ENCODE peak calls at places on chromosomes 6 and 20, in five cellular contexts. W, Q, T, A and M are unnamed samples.
A peak's percentile ranks its signal among the peaks of the same experiment; 100 is the strongest.

GRCh38 chr6:139109558-139109957 is 25.3 kb upstream of the HECA start:
- DNase-seq in W (no peak), Q (peak; percentile 55), T (peak; percentile 41), A (no peak), M (no peak)

GRCh38 chr6:92701425-92702096 is 717.8 kb downstream of the EPHA7 start:
- DNase-seq in W (no peak), Q (no peak), T (no peak), A (no peak), M (no peak)

GRCh38 chr6:33758807-33759206 is 12.1 kb upstream of the IP6K3 start:
- DNase-seq in W (no peak), Q (no peak), T (no peak), A (no peak), M (no peak)

GRCh38 chr6:56549014-56549413 is 93.7 kb downstream of the DST start:
- DNase-seq in W (no peak), Q (no peak), T (no peak), A (no peak), M (no peak)

GRCh38 chr20:41307021-41307420 is 10.5 kb downstream of the ZHX3 start:
- DNase-seq in W (no peak), Q (no peak), T (no peak), A (no peak), M (no peak)

GRCh38 chr6:99637629-99638028 is 31.0 kb downstream of the PRDM13 start:
- DNase-seq in W (no peak), Q (no peak), T (no peak), A (no peak), M (no peak)

GRCh38 chr6:128882991-128883571 is at the start of gene LAMA2:
- DNase-seq in W (no peak), Q (peak; percentile 87), T (peak; percentile 84), A (no peak), M (no peak)

GRCh38 chr6:35955521-35955920 is 34.6 kb upstream of the SRPK1 start:
- DNase-seq in W (no peak), Q (no peak), T (no peak), A (no peak), M (no peak)

GRCh38 chr6:149246691-149247384 is 70.7 kb upstream of the TAB2 start:
- DNase-seq in W (peak; percentile 73), Q (no peak), T (no peak), A (no peak), M (peak; percentile 60)

GRCh38 chr6:70124882-70125535 is 177.9 kb downstream of the COL9A1 start:
- DNase-seq in W (no peak), Q (peak; percentile 20), T (peak; percentile 65), A (no peak), M (no peak)

GRCh38 chr6:135423649-135424128 is 73.9 kb downstream of the AHI1 start:
- DNase-seq in W (peak; percentile 42), Q (peak; percentile 56), T (peak; percentile 53), A (no peak), M (peak; percentile 44)

GRCh38 chr6:140671926-140672325 is 1297.5 kb upstream of the CITED2 start:
- DNase-seq in W (no peak), Q (no peak), T (no peak), A (no peak), M (no peak)

GRCh38 chr6:132005177-132005576 is 54.0 kb upstream of the CCN2 start:
- DNase-seq in W (no peak), Q (no peak), T (no peak), A (no peak), M (no peak)

GRCh38 chr6:6654599-6655575 is 66.4 kb downstream of the LY86 start:
- DNase-seq in W (no peak), Q (peak; percentile 66), T (no peak), A (no peak), M (no peak)

GRCh38 chr6:15663057-15663638 is 320 bp upstream of the DTNBP1 start:
- DNase-seq in W (peak; percentile 94), Q (peak; percentile 74), T (no peak), A (peak; percentile 5), M (peak; percentile 91)

GRCh38 chr20:14336667-14337066 is 745 bp downstream of the FLRT3 start:
- DNase-seq in W (no peak), Q (no peak), T (peak; percentile 53), A (no peak), M (no peak)

GRCh38 chr6:103456652-103457051 is 1403.1 kb downstream of the HACE1 start:
- DNase-seq in W (no peak), Q (no peak), T (no peak), A (no peak), M (no peak)

GRCh38 chr6:56875523-56875922 is 79.4 kb upstream of the BEND6 start:
- DNase-seq in W (no peak), Q (no peak), T (no peak), A (no peak), M (no peak)

GRCh38 chr6:125942677-125943527 is 13.7 kb upstream of the HINT3 start:
- DNase-seq in W (no peak), Q (peak; percentile 64), T (peak; percentile 73), A (no peak), M (no peak)

GRCh38 chr20:43349841-43350240 is 107.9 kb upstream of the SRSF6 start:
- DNase-seq in W (no peak), Q (no peak), T (no peak), A (no peak), M (no peak)

GRCh38 chr6:70411948-70412796 is 1.1 kb upstream of the FAM135A start:
- DNase-seq in W (no peak), Q (no peak), T (no peak), A (no peak), M (no peak)

GRCh38 chr6:137811121-137811911 is 55.7 kb upstream of the TNFAIP3 start:
- DNase-seq in W (peak; percentile 76), Q (peak; percentile 87), T (peak; percentile 89), A (peak; percentile 69), M (peak; percentile 80)

GRCh38 chr20:8722277-8722928 is 346.5 kb upstream of the PLCB4 start:
- DNase-seq in W (peak; percentile 2), Q (peak; percentile 77), T (peak; percentile 71), A (peak; percentile 37), M (no peak)

GRCh38 chr20:41004561-41005360 is 23.9 kb upstream of the TOP1 start:
- DNase-seq in W (no peak), Q (peak; percentile 17), T (no peak), A (no peak), M (no peak)

GRCh38 chr6:33885121-33886057 is 81.6 kb upstream of the MLN start:
- DNase-seq in W (no peak), Q (peak; percentile 86), T (peak; percentile 15), A (no peak), M (no peak)

GRCh38 chr20:25223179-25223661 is 24.7 kb upstream of the PYGB start:
- DNase-seq in W (no peak), Q (peak; percentile 97), T (peak; percentile 84), A (peak; percentile 96), M (no peak)

GRCh38 chr6:108123516-108123929 is 42.3 kb upstream of the NR2E1 start:
- DNase-seq in W (no peak), Q (no peak), T (no peak), A (no peak), M (no peak)

GRCh38 chr6:56949925-56950495 is 4.9 kb upstream of the BEND6 start:
- DNase-seq in W (no peak), Q (peak; percentile 44), T (no peak), A (no peak), M (no peak)

GRCh38 chr6:23842760-23843159 is 283.3 kb upstream of the NRSN1 start:
- DNase-seq in W (no peak), Q (no peak), T (no peak), A (no peak), M (no peak)